ENCODE peak calls at places on chromosome 18, in ten cellular contexts. X, C, O, P, M, S, L, K, F and U are unnamed samples.

GRCh38 chr18:36402765-36403396 is 105.4 kb downstream of the FHOD3 start:
- DNase-seq in X (no peak), C (peak), O (no peak), P (peak), M (no peak), S (no peak), L (no peak), K (peak), F (no peak), U (peak)

GRCh38 chr18:62282188-62282629 is 42.9 kb upstream of the TNFRSF11A start:
- DNase-seq in X (peak), C (no peak), O (peak), P (no peak), M (no peak), S (peak), L (no peak), K (peak), F (no peak), U (no peak)

GRCh38 chr18:63284861-63285260 is 34.7 kb downstream of the BCL2 start:
- DNase-seq in X (no peak), C (no peak), O (no peak), P (no peak), M (no peak), S (no peak), L (no peak), K (no peak), F (no peak), U (no peak)

GRCh38 chr18:22238036-22238435 is 68.6 kb downstream of the GATA6 start:
- DNase-seq in X (no peak), C (no peak), O (no peak), P (no peak), M (no peak), S (no peak), L (no peak), K (no peak), F (no peak), U (no peak)

GRCh38 chr18:4636957-4637356 is 181.8 kb upstream of the DLGAP1 start:
- DNase-seq in X (no peak), C (no peak), O (no peak), P (no peak), M (no peak), S (no peak), L (no peak), K (no peak), F (no peak), U (no peak)

GRCh38 chr18:10748641-10749040 is 222.8 kb downstream of the NAPG start:
- DNase-seq in X (peak), C (no peak), O (no peak), P (no peak), M (no peak), S (peak), L (no peak), K (peak), F (peak), U (no peak)

GRCh38 chr18:42437646-42438045 is 482.6 kb downstream of the PIK3C3 start:
- DNase-seq in X (peak), C (no peak), O (no peak), P (no peak), M (no peak), S (no peak), L (no peak), K (peak), F (no peak), U (no peak)

GRCh38 chr18:42559292-42559691 is 556.2 kb downstream of the RIT2 start:
- DNase-seq in X (no peak), C (no peak), O (no peak), P (no peak), M (no peak), S (no peak), L (no peak), K (no peak), F (no peak), U (no peak)

GRCh38 chr18:8898990-8899389 is 193.6 kb downstream of the MTCL1 start:
- DNase-seq in X (no peak), C (no peak), O (no peak), P (no peak), M (no peak), S (no peak), L (no peak), K (no peak), F (no peak), U (no peak)

GRCh38 chr18:44742741-44743311 is 62.1 kb downstream of the SETBP1 start:
- DNase-seq in X (peak), C (peak), O (no peak), P (peak), M (no peak), S (peak), L (peak), K (peak), F (peak), U (no peak)

GRCh38 chr18:51300912-51301311 is 103.4 kb upstream of the MEX3C start:
- DNase-seq in X (no peak), C (no peak), O (no peak), P (no peak), M (no peak), S (no peak), L (no peak), K (no peak), F (no peak), U (no peak)

GRCh38 chr18:46073474-46074331 is 1.6 kb upstream of the PSTPIP2 start:
- DNase-seq in X (peak), C (peak), O (no peak), P (peak), M (peak), S (peak), L (no peak), K (peak), F (peak), U (no peak)

GRCh38 chr18:35998967-35999366 is 26.5 kb downstream of the RMP24 start:
- DNase-seq in X (peak), C (no peak), O (no peak), P (no peak), M (no peak), S (peak), L (no peak), K (peak), F (no peak), U (no peak)

GRCh38 chr18:10050956-10051355 is 137.1 kb downstream of the VAPA start:
- DNase-seq in X (no peak), C (no peak), O (no peak), P (no peak), M (no peak), S (no peak), L (no peak), K (peak), F (no peak), U (no peak)

GRCh38 chr18:33210575-33211189 is 229.8 kb downstream of the CCDC178 start:
- DNase-seq in X (peak), C (no peak), O (peak), P (no peak), M (no peak), S (peak), L (no peak), K (peak), F (no peak), U (no peak)

GRCh38 chr18:35467624-35468016 is 30.1 kb downstream of the INO80C start:
- DNase-seq in X (no peak), C (no peak), O (no peak), P (no peak), M (no peak), S (no peak), L (no peak), K (no peak), F (no peak), U (no peak)

GRCh38 chr18:61554946-61555361 is 221.7 kb downstream of the CDH20 start:
- DNase-seq in X (peak), C (no peak), O (no peak), P (no peak), M (no peak), S (no peak), L (no peak), K (no peak), F (no peak), U (no peak)

GRCh38 chr18:21960189-21960588 is 209.2 kb upstream of the GATA6 start:
- DNase-seq in X (peak), C (no peak), O (no peak), P (no peak), M (no peak), S (peak), L (no peak), K (no peak), F (no peak), U (no peak)

GRCh38 chr18:54830260-54830659 is 2.0 kb downstream of the RAB27B start:
- DNase-seq in X (peak), C (no peak), O (no peak), P (no peak), M (no peak), S (no peak), L (no peak), K (peak), F (no peak), U (no peak)
- H3K4me3 ChIP-seq in X (no peak), C (no peak), O (no peak), P (no peak), M (no peak), S (no peak), L (no peak), K (no peak), F (no peak), U (no peak)

DNA sequence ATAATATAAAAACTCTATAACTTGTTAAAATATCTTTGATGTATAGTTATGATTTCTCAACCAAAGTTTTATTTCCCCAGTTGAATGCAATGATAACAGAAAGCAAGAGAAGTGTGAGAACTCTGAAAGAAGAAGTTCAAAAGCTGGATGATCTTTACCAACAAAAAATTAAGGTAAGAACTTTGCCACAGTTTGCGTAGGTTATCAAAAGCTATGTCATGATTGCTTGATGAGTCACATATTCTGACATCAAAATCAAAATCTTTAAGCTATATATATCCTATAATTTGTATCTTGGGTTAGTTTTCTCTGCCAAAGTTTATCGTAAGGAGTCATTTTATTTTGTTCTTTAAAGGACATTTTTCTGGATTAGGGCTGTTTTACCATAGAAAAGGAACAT is 35.0 kb downstream of the NDC80 start:
- DNase-seq in X (peak), C (no peak), O (no peak), P (no peak), M (no peak), S (peak), L (no peak), K (no peak), F (no peak), U (no peak)
- H3K4me3 ChIP-seq in X (no peak), C (no peak), O (no peak), P (no peak), M (no peak), S (peak), L (no peak), K (no peak), F (no peak), U (no peak)

DNA sequence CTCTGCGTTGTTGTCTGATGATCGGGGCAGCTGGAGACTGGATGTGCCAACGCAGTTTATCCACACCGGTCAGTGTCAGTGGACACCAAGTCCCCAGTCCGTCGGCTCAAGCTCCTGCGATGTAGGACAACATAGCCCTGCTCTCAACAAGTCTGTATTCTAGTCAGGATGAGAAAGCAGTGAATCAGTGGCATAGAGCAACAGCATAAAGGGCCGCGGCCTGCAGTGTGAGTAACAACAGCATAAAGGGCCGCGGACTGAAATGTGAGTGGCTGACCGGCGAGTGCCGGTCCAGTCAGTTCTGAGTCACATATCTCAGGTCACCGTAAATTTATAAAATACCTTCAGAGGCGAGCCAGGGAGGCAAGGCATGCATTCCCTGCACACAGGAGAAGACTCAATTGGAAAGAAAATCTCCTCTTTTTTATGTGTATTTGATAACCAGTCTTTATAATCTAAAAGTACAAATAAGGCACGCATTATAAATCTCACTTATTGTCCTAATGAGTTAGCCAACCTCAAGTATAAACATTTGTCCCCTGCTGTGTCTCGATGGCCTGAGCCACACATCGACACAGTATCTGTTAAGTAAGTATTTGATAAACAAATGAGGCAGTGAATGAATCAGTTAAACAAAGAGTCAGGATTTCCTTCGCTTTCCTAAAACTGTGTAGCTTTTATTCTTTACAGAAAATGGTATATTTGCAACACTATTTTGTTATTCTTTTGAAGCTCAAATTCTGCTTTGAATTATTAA is 33.8 kb upstream of the NFATC1 start:
- DNase-seq in X (peak), C (no peak), O (no peak), P (no peak), M (no peak), S (no peak), L (no peak), K (peak), F (peak), U (no peak)
- H3K4me3 ChIP-seq in X (no peak), C (no peak), O (no peak), P (no peak), M (no peak), S (no peak), L (no peak), K (no peak), F (no peak), U (no peak)

DNA sequence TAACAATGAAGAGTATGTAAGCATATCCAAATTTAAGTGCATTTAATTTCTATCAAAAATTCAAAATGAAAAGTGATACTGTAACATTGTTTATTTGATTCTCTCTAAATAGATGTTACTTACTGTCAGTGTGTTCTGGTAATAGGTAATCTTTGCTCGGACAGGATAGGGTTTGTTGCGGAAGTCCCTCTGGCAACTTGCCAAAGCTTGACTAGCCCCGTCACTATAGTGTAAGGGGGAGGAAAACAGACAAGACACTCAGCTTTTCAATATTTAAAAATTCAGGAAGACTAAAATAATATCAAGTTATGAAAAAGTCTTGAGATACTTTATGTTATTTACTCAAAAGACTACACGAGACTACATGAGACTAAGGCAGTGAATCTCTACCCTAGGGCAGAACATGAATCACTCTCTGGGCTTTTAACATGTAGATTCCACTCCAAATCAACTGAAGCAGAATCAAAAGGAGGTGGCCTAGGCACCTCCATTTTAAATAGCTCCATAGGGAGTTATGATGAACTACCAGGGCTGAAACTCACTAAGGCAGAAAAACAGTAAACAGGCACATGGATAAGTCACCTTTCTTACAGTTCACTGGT is 5.9 kb downstream of the LMAN1 start:
- DNase-seq in X (peak), C (no peak), O (no peak), P (no peak), M (no peak), S (no peak), L (no peak), K (no peak), F (no peak), U (no peak)
- H3K4me3 ChIP-seq in X (no peak), C (no peak), O (no peak), P (no peak), M (no peak), S (no peak), L (no peak), K (no peak), F (no peak), U (no peak)

GRCh38 chr18:74806700-74807416 is 209.2 kb downstream of the ZNF407 start:
- DNase-seq in X (peak), C (no peak), O (peak), P (no peak), M (no peak), S (peak), L (no peak), K (peak), F (peak), U (no peak)
- H3K4me3 ChIP-seq in X (no peak), C (no peak), O (no peak), P (no peak), M (no peak), S (no peak), L (no peak), K (no peak), F (no peak), U (no peak)

GRCh38 chr18:58995663-58996062 is 131.0 kb downstream of the ZNF532 start:
- DNase-seq in X (no peak), C (no peak), O (no peak), P (no peak), M (no peak), S (no peak), L (no peak), K (no peak), F (no peak), U (no peak)

GRCh38 chr18:58997811-58998337 is 133.2 kb downstream of the ZNF532 start:
- DNase-seq in X (peak), C (peak), O (no peak), P (no peak), M (no peak), S (peak), L (no peak), K (peak), F (peak), U (peak)

GRCh38 chr18:58996131-58996632 is 131.5 kb downstream of the ZNF532 start:
- DNase-seq in X (peak), C (no peak), O (no peak), P (no peak), M (no peak), S (peak), L (no peak), K (peak), F (peak), U (no peak)

GRCh38 chr18:59001166-59001565 is 136.5 kb downstream of the ZNF532 start:
- DNase-seq in X (no peak), C (no peak), O (no peak), P (no peak), M (no peak), S (no peak), L (no peak), K (no peak), F (no peak), U (no peak)

GRCh38 chr18:58998421-58999203 is 133.9 kb downstream of the ZNF532 start:
- DNase-seq in X (peak), C (peak), O (no peak), P (peak), M (no peak), S (peak), L (peak), K (peak), F (peak), U (peak)
- H3K4me3 ChIP-seq in X (peak), C (no peak), O (no peak), P (no peak), M (no peak), S (peak), L (no peak), K (peak), F (peak), U (no peak)

GRCh38 chr18:75203456-75204261 is 5.3 kb downstream of the PTGR3 start:
- DNase-seq in X (no peak), C (no peak), O (no peak), P (no peak), M (no peak), S (peak), L (no peak), K (no peak), F (no peak), U (no peak)
- H3K4me3 ChIP-seq in X (peak), C (peak), O (peak), P (peak), M (no peak), S (peak), L (peak), K (peak), F (no peak), U (peak)

DNA sequence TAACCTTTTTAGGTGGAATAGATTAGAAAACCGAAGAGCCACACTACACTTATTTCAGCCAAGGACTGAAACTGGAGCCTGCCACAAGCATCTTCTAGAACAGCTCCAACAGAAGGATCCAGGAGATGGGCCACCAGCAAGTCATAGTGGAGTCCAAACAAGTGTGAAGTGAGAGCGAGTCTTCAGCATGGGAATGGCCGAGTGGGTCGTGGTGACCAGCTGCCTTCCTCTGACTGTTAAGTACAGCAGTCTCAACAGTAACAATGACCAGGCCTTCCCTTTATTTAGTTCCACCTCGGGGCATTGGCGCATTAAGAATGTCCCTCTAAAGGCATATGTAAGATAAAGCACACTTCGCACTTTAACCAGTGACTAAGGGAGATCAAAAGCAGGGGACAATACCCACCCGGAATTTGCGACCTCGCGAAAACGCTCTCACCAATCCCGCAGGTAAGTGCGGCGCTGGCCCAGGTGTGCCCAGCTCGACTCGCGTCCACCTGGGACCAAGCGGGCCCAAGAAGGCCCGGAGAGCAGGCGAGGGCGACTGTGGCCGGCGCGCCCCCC is 1.1 kb downstream of the L3MBTL4 start:
- DNase-seq in X (no peak), C (peak), O (no peak), P (peak), M (no peak), S (no peak), L (no peak), K (no peak), F (peak), U (no peak)
- H3K4me3 ChIP-seq in X (peak), C (peak), O (peak), P (peak), M (no peak), S (peak), L (peak), K (no peak), F (peak), U (peak)

GRCh38 chr18:76565238-76566173 is 70.5 kb upstream of the ZNF516 start:
- DNase-seq in X (peak), C (peak), O (peak), P (peak), M (peak), S (peak), L (no peak), K (peak), F (peak), U (peak)
- H3K4me3 ChIP-seq in X (peak), C (peak), O (peak), P (no peak), M (no peak), S (peak), L (peak), K (peak), F (peak), U (peak)